ENCODE peak calls at places on chromosomes 16 and 17, in ten cellular contexts. X, A, T, M, O, L, B, F, E and D are unnamed samples.
A peak's percentile ranks its signal among the peaks of the same experiment; 100 is the strongest.

GRCh38 chr16:85768225-85768624 is 17.3 kb upstream of the C16orf74 start:
- DNase-seq in X (no peak), A (no peak), T (no peak), M (peak; percentile 79), O (no peak), L (no peak), B (no peak), F (no peak), E (no peak), D (no peak)

GRCh38 chr16:86579268-86580062 is 1.1 kb downstream of the FOXL1 start:
- DNase-seq in X (no peak), A (no peak), T (no peak), M (peak; percentile 51), O (peak; percentile 51), L (peak; percentile 25), B (no peak), F (no peak), E (no peak), D (peak; percentile 47)

GRCh38 chr17:57597531-57598453 is 147.3 kb downstream of the CCDC182 start:
- DNase-seq in X (peak; percentile 85), A (peak; percentile 63), T (no peak), M (peak; percentile 90), O (peak; percentile 57), L (peak; percentile 76), B (peak; percentile 85), F (peak; percentile 66), E (peak; percentile 74), D (peak; percentile 52)

GRCh38 chr17:66945451-66945850 is 19.1 kb upstream of the CACNG4 start:
- DNase-seq in X (no peak), A (no peak), T (no peak), M (no peak), O (no peak), L (no peak), B (no peak), F (peak; percentile 47), E (peak; percentile 14), D (peak; percentile 31)

GRCh38 chr17:29103341-29103740 is 60.4 kb downstream of the PIPOX start:
- DNase-seq in X (no peak), A (no peak), T (no peak), M (no peak), O (no peak), L (no peak), B (no peak), F (no peak), E (no peak), D (no peak)

GRCh38 chr16:87332150-87332549 is 15.0 kb upstream of the C16orf95 start:
- DNase-seq in X (no peak), A (no peak), T (no peak), M (no peak), O (no peak), L (no peak), B (peak; percentile 12), F (no peak), E (no peak), D (peak; percentile 23)

GRCh38 chr17:49968380-49969133 is 433 bp upstream of the DLX4 start:
- DNase-seq in X (peak; percentile 57), A (peak; percentile 71), T (peak; percentile 41), M (peak; percentile 98), O (peak; percentile 64), L (peak; percentile 68), B (peak; percentile 71), F (peak; percentile 36), E (peak; percentile 76), D (peak; percentile 94)

GRCh38 chr17:33684714-33685113 is 391.6 kb upstream of the ASIC2 start:
- DNase-seq in X (no peak), A (no peak), T (no peak), M (no peak), O (no peak), L (no peak), B (no peak), F (no peak), E (no peak), D (no peak)

GRCh38 chr17:2695243-2695960 is 16.2 kb downstream of the CLUH start:
- DNase-seq in X (no peak), A (no peak), T (no peak), M (no peak), O (no peak), L (no peak), B (no peak), F (no peak), E (no peak), D (no peak)

GRCh38 chr17:2695961-2696760 is 15.4 kb downstream of the CLUH start:
- DNase-seq in X (no peak), A (no peak), T (no peak), M (no peak), O (no peak), L (no peak), B (no peak), F (no peak), E (no peak), D (no peak)

GRCh38 chr17:2700491-2701141 is 10.9 kb downstream of the CLUH start:
- DNase-seq in X (no peak), A (no peak), T (no peak), M (no peak), O (no peak), L (no peak), B (no peak), F (peak; percentile 12), E (no peak), D (no peak)

GRCh38 chr17:2700031-2700490 is 11.5 kb downstream of the CLUH start:
- DNase-seq in X (no peak), A (no peak), T (no peak), M (no peak), O (no peak), L (no peak), B (no peak), F (peak; percentile 9), E (no peak), D (no peak)

DNA sequence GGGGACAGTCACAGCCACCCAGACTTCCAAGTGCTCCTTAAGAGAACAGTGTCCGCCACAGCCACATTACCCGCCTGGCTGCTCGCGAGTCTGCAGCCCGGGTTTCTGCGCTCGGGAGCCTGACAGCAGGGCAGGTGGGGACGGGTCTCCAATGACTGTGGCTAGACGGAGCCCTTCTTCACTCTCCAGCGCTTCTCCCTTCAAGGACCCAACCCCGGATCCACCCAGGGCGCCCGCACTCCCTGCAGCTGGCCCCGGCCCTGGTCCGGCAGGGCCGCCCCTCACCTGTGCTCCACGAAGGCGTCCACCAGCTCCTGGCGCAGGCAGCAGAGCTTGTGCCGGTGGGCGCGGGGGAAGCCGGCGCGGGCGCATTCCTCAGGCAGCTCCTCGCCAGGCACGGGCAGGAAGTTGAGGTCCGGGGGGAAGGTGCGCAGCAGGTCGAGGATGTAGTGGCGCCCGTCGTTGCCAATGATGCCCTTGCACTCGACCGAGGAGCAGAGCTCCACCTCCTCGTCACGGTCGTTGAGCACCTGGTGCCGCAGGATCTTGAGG is 13.9 kb downstream of the CLUH start:
- DNase-seq in X (no peak), A (no peak), T (no peak), M (no peak), O (no peak), L (peak; percentile 2), B (no peak), F (peak; percentile 11), E (no peak), D (no peak)
- TF ChIP-seq CTCF in X (no peak), A (no peak), T (no peak), M (no peak), O (no peak), L (no peak), B (no peak), F (no peak), E (no peak), D (no peak)

DNA sequence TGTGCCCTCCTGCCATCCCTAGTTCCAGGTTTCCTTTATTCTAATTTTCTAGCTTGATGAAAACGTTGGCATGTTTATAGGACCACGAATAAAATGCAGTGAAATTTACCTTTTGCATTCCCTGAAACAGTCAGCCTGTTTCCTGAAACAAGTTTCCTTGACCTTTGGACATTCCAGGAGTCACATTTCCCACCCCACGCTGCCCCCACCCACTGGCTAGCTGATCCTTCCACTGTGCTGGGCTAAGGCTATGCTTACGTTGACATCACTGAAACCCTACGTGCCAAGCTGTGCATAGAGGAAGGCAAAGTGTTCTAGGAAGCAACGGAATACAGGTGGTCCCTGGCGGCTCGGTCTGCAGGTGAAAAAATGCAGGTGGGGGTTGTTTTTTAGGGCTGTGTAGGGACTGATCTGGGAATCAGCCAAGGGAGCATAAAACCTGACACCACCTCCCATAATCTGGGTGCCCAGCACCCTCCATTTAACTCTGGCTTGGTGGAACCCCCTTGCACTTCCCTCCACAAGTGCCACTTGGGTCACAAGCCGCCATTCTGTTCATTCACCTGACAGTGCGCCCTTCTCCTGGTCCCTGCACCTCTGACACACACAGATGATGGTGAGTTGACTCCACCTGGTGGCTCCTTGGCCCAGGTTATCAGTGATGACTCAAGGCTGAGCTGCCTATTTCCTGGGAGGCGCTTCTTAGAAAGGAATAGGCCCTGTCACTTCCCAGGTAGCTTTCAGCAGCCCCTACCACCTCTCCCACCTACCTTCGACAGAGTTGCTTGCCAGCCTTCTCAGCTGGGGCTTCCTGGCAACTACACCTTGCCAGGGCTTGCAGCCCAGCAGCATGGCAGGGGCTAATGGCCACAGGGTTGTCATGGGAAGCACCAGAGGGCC is 83.7 kb downstream of the N4BP1 start:
- DNase-seq in X (no peak), A (peak; percentile 87), T (no peak), M (peak; percentile 87), O (no peak), L (no peak), B (peak; percentile 81), F (no peak), E (no peak), D (peak; percentile 85)
- TF ChIP-seq CTCF in X (no peak), A (peak; percentile 84), T (no peak), M (peak; percentile 93), O (no peak), L (no peak), B (peak; percentile 72), F (no peak), E (peak; percentile 11), D (peak; percentile 79)

DNA sequence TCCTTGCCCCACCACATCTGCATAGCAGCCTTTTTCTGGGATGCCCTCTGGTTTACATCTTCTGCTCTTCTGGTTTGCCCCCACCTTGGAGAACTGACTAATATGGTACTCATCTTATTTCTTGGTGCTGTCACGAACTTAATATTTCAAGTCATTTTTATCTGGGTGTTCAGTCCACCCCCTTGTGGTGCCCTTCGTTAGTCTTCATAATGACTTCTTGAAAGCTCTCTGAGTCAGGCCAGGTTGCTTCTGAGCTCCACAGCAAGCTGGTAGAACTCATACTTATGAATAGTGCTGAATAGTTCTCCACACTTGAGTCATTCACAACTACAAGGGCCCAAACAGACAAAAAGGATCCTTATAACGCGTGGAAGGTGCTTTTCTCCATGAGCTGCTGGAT is 35.8 kb upstream of the TEKT3 start:
- DNase-seq in X (peak; percentile 76), A (peak; percentile 7), T (no peak), M (no peak), O (no peak), L (no peak), B (peak; percentile 97), F (no peak), E (peak; percentile 80), D (peak; percentile 2)
- TF ChIP-seq CTCF in X (peak; percentile 28), A (no peak), T (no peak), M (no peak), O (no peak), L (no peak), B (peak; percentile 83), F (no peak), E (peak; percentile 43), D (no peak)

GRCh38 chr17:15261818-15262290 is 3.3 kb downstream of the PMP22 start:
- DNase-seq in X (peak; percentile 37), A (no peak), T (no peak), M (peak; percentile 24), O (peak; percentile 30), L (peak; percentile 15), B (peak; percentile 47), F (no peak), E (peak; percentile 44), D (no peak)

GRCh38 chr17:15262291-15263205 is 2.6 kb downstream of the PMP22 start:
- DNase-seq in X (peak; percentile 94), A (peak; percentile 20), T (no peak), M (peak; percentile 69), O (peak; percentile 89), L (peak; percentile 56), B (peak; percentile 95), F (peak; percentile 91), E (peak; percentile 94), D (peak; percentile 23)

GRCh38 chr17:15260376-15261062 is 4.6 kb downstream of the PMP22 start:
- DNase-seq in X (peak; percentile 95), A (peak; percentile 24), T (peak; percentile 10), M (peak; percentile 89), O (peak; percentile 92), L (peak; percentile 95), B (peak; percentile 94), F (peak; percentile 93), E (peak; percentile 89), D (peak; percentile 77)

GRCh38 chr17:15263206-15263579 is 1.9 kb downstream of the PMP22 start:
- DNase-seq in X (peak; percentile 97), A (no peak), T (no peak), M (peak; percentile 76), O (peak; percentile 87), L (peak; percentile 55), B (peak; percentile 64), F (peak; percentile 88), E (peak; percentile 91), D (peak; percentile 5)

DNA sequence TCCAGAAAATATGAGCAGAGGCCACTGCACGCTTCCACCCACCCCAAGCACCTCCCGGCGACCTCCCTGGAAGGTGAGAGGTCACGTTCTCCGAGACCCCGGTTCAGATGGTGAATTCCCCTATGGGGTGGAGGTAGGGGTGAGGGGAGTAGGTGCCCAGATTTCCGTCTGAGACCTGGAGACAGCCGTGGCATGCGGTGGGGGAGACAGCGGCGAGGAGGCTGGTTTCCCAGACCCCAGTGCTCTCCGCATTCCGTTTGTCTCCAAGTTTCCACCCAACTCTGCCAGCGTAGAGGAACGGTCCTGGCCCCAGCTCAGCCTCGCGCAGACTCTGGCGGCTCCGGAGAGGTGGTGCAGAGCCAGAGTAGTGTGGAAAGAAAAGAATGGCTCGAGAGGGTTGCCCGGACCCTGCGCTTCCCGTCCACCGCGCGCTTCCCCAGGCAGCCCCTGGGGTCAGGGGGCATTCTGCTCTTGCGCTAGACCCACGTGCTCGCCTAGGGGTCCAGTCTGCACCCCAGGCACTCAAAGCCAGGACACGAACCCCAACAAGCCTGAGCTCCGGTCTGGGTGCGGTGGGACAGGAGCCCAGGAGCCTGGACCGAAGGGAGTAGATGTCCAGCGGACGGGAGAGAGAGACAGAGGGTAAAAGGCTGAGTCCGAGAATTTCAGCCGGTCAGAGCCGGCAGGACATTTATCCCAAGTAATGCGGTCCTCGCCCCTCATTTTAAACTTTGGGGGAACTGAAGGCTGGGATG is 3.9 kb downstream of the PMP22 start:
- DNase-seq in X (peak; percentile 63), A (no peak), T (no peak), M (peak; percentile 77), O (peak; percentile 66), L (peak; percentile 66), B (peak; percentile 73), F (peak; percentile 60), E (peak; percentile 57), D (peak; percentile 22)
- TF ChIP-seq CTCF in X (peak; percentile 54), A (no peak), T (no peak), M (no peak), O (no peak), L (peak; percentile 53), B (no peak), F (no peak), E (peak; percentile 15), D (no peak)